ENCODE peak calls at places on chromosomes 5 and 9, in four cellular contexts. Q is WTC11, C is HepG2, Y is GM12878. M is an unnamed sample.

GRCh38 chr5:123460296-123460729 is 37.1 kb upstream of the CEP120 start:
- DNase-seq in Y (no peak), C (no peak), Q (no peak), M (peak)

GRCh38 chr5:10453564-10453963 is 11.9 kb downstream of the ROPN1L start:
- DNase-seq in C (no peak), Y (no peak), Q (no peak), M (no peak)

GRCh38 chr5:170451764-170452365 is 52.0 kb upstream of the KCNIP1 start:
- DNase-seq in C (no peak), Y (no peak), Q (no peak), M (no peak)

GRCh38 chr5:172102913-172103629 is 85.0 kb downstream of the STK10 start:
- DNase-seq in C (no peak), Q (no peak), Y (no peak), M (peak)

GRCh38 chr5:126369995-126370731 is 53.0 kb upstream of the GRAMD2B start:
- DNase-seq in C (peak), Y (no peak), Q (peak), M (no peak)

GRCh38 chr5:76893294-76893693 is 43.5 kb downstream of the S100Z start:
- DNase-seq in Q (no peak), C (no peak), Y (no peak), M (no peak)

GRCh38 chr5:159817262-159818029 is 98.8 kb upstream of the ADRA1B start:
- DNase-seq in C (no peak), Q (no peak), Y (no peak), M (no peak)

GRCh38 chr9:127722055-127722454 is 6.2 kb downstream of the TTC16 start:
- DNase-seq in Q (no peak), Y (no peak), C (no peak), M (no peak)

GRCh38 chr5:172757394-172758010 is 13.5 kb downstream of the DUSP1 start:
- DNase-seq in Y (no peak), C (no peak), Q (no peak), M (no peak)

GRCh38 chr9:16535555-16535954 is 334.9 kb downstream of the BNC2 start:
- DNase-seq in C (no peak), Y (no peak), Q (no peak), M (no peak)

DNA sequence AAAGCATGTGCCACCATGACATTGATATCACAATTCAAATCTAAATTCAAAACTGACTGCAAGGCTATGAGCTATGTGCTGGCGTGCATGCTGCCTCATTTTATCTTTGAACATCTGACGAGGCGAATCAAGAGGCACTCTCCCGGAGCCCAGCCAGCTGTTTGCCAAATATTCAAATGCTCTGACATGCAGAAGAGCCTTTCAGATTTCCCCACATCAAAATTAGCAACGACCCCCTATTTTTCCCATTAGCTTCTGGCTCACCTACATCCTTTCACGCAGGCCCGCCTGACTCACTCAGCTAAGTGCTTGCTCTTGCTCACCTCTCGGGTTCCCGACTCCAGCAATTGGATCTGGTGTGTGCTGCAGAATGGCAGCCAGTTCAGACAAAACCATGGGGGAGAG is 159.0 kb downstream of the NR2F1-AS1 start:
- DNase-seq in Y (no peak), C (no peak), Q (peak), M (no peak)
- TF ChIP-seq TCF7 in Y (no peak), C (no peak), Q (no peak), M (no peak)

DNA sequence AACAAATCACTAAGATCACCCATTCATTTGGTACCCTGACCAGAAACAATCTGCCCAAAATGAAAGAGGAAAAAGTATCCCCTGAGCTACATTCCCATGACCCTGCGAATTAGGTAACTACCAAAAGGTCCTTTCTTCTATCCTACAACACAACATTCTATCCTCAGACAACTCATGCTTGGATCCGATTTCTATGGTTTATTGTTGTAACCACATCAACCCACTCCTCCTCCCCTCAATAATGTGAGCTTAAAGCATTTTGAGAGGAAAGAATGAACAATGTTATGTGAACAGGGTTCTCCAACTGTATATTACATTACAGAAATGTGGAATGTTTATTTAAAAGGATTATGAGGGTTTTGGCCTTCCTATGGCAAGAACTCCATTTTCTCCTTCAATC is 4.0 kb downstream of the SLC35D2 start:
- DNase-seq in Y (no peak), C (no peak), Q (no peak), M (no peak)
- TF ChIP-seq TCF7 in Y (no peak), C (no peak), Q (no peak), M (no peak)

DNA sequence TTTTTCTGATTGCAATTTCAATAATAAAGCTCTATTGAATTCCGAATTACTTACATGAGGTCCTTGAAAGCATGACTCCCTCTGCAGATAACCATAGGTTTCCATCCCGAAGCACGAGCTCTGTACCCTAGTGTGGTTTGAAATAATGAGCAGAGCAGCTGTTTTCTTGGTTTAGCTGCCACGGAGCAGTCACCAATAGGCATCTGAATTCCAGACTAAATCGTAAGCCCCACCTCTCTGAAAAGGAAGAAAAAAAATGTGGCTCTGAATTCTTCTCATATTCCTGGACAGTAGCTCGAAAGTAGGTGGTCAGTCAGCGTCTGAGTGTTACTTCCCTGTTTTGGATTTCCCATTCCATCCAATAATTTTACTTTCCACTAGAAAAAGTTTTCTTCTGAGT is 18.6 kb upstream of the GNE start:
- DNase-seq in Q (no peak), C (peak), Y (no peak), M (peak)
- TF ChIP-seq TCF7 in Q (no peak), C (no peak), Y (no peak), M (no peak)

GRCh38 chr5:27608992-27609391 is 570.6 kb upstream of the CDH9 start:
- DNase-seq in Q (no peak), Y (no peak), C (no peak), M (no peak)

GRCh38 chr5:27612161-27612560 is 573.8 kb upstream of the CDH9 start:
- DNase-seq in C (no peak), Y (no peak), Q (no peak), M (no peak)
- TF ChIP-seq TCF7 in C (no peak), Y (no peak), Q (no peak), M (no peak)

DNA sequence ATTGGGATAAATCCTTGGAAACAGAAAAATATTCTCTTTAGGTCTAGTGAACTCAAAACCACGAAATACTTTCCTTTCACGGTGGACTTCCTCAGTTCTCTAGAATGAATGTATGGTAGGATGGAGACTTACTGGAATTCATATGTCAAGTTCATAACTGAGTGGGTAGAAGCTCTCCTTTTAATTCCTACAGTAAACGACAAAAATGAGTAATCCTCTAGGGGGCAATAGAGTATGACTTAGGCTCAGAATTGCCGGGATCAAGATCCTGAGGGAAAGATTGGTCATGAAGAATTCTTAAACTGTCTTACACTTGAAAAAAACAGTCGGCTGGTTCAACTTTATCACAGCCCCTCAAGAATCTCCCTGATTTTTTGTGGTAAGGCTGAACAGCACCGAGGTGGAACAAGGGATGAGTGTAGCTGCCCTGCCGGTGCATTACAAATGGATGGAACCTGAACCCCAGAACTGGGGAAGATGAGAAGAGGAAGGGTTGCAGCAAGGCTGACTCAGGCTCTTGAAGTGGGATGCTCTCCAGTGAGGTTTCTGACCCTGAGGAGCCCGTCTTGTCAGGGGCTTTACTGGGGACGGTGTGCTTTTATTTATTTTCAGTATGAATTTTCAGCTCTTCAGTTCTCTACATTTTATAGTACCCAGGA is 14.0 kb upstream of the LOX start:
- DNase-seq in Q (no peak), Y (no peak), C (no peak), M (no peak)
- TF ChIP-seq TCF7 in Q (no peak), Y (no peak), C (no peak), M (no peak)

GRCh38 chr5:133326361-133326760 is 274.5 kb downstream of the HSPA4 start:
- DNase-seq in Y (no peak), Q (no peak), C (no peak), M (no peak)
- TF ChIP-seq TCF7 in Y (no peak), Q (no peak), C (no peak), M (no peak)

DNA sequence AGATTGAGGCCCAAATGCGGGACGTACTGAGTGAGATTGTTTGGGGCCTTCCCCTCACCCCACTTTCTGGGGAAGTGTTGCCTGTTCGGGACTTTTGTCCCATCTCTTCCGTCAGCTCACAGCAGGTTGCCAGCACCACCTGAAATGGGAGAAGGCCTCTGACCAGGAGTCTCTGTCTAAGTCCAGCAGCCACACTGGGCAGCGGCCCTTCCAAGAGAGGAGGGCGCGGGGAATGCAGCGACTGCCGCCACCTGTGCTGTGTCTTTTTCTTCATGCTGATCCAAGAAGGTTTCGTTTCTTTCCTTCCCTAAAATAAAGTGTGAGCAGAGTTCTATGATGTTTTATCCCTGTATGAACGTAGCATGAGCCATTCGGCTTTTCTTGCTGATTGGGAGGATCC is 134.2 kb upstream of the LMX1B start:
- DNase-seq in C (no peak), Q (no peak), Y (no peak), M (no peak)
- TF ChIP-seq TCF7 in C (no peak), Q (no peak), Y (no peak), M (no peak)

DNA sequence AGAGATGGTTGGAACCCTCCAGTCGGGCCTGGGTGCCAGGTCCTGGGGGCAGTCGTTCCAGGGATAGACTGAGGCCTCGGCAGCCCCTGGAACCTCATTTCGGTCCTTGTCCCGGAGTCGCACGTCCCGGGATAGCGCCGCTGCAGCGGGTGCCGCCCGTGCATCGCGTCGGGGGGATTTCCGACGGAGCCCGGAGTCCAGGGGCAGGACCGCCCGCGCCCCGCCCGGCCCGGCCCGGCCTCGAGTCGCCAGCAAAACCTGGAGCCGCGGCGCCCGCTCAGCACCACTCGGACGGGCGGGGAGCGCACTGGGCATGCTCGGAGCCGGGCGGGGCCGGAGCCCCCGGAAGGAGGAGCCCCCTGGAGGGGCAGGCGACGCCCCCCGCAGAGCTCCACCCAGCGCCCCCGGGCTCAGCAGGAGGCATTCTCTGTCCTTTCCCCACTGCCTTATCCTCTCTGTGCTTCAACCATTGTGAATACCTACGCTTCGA is 1.6 kb upstream of the PTPN3 start:
- DNase-seq in Y (no peak), Q (peak), C (peak), M (no peak)
- TF ChIP-seq TCF7 in Y (no peak), Q (no peak), C (no peak), M (no peak)

DNA sequence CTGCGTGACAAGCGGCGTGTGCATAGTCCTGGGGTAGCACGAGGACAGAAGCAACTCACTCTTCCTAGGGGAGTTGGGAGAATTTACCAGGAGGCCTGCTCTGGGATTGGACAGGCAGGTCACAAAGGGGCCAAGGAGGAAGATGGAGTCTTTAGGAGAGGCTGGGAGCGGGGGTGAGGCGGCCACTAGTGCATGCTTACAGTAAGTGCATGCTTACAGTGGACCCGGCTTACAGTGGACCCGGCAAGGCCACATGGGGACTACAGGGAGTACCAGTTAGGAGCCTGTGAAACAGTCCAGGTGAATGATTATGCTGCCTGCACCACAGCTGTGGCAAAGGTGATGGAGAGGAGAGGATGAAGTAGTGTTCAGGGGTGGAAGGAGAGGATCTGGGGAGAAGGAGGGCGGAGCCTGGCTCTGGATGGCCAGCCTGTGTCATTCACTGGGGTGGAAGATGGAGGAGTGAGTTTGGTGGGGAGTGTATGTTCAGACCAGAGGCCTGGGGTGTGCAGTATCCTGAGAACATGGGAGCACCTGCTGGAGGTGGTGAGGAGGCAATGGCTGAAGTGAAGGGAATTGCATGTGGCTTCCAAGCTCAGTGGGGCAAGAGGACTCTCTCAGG is 78.7 kb downstream of the CRB2 start:
- DNase-seq in C (peak), Q (peak), Y (no peak), M (peak)
- TF ChIP-seq TCF7 in C (no peak), Q (no peak), Y (no peak), M (no peak)